ENCODE peak calls at places on chromosome 15, in nine cellular contexts. O is IMR-90, N is cardiac muscle cell, W is tibial artery, A is bronchial epithelial cell, S is foreskin fibroblast, I is H1, Z is neural progenitor cell, P is endothelial cell. X is an unnamed sample.

GRCh38 chr15:25790003-25790660 is 73.0 kb downstream of the ATP10A start:
- DNase-seq in O (peak; percentile 90), N (peak; percentile 81), W (peak; percentile 76), A (no peak), S (peak; percentile 95), I (no peak), Z (no peak), P (no peak), X (peak; percentile 80)

GRCh38 chr15:100809151-100809550 is 70.5 kb upstream of the ALDH1A3 start:
- DNase-seq in O (no peak), N (no peak), W (no peak), A (peak; percentile 68), S (peak; percentile 32), I (no peak), Z (no peak), P (no peak), X (no peak)

GRCh38 chr15:63504979-63505841 is 817 bp downstream of the USP3 start:
- DNase-seq in O (peak; percentile 51), N (peak; percentile 52), W (peak; percentile 58), A (peak; percentile 45), S (peak; percentile 73), I (peak; percentile 74), Z (peak; percentile 79), P (peak; percentile 50), X (peak; percentile 68)

GRCh38 chr15:89781055-89781454 is 4.9 kb downstream of the MESP2 start:
- DNase-seq in O (no peak), N (no peak), W (no peak), A (peak; percentile 58), S (peak; percentile 11), I (no peak), Z (no peak), P (no peak), X (peak; percentile 42)

GRCh38 chr15:73858062-73858461 is 15.3 kb upstream of the TBC1D21 start:
- DNase-seq in O (no peak), N (no peak), W (no peak), A (no peak), S (no peak), I (no peak), Z (no peak), P (no peak), X (no peak)

GRCh38 chr15:71106802-71107500 is 8.3 kb upstream of the THSD4 start:
- DNase-seq in O (no peak), N (no peak), W (no peak), A (peak; percentile 59), S (no peak), I (peak; percentile 28), Z (no peak), P (no peak), X (peak; percentile 6)

GRCh38 chr15:73826711-73827243 is 46.6 kb upstream of the TBC1D21 start:
- DNase-seq in O (no peak), N (no peak), W (no peak), A (peak; percentile 72), S (no peak), I (no peak), Z (no peak), P (no peak), X (no peak)

GRCh38 chr15:78200276-78200930 is 34.0 kb downstream of the ACSBG1 start:
- DNase-seq in O (no peak), N (no peak), W (no peak), A (no peak), S (no peak), I (peak; percentile 37), Z (no peak), P (no peak), X (no peak)

GRCh38 chr15:52291204-52291603 is 4.4 kb downstream of the MYO5C start:
- DNase-seq in O (no peak), N (no peak), W (no peak), A (no peak), S (no peak), I (peak; percentile 34), Z (no peak), P (no peak), X (no peak)

GRCh38 chr15:48582472-48583235 is 62.9 kb downstream of the FBN1 start:
- DNase-seq in O (peak; percentile 83), N (peak; percentile 97), W (no peak), A (peak; percentile 72), S (peak; percentile 39), I (no peak), Z (no peak), P (no peak), X (no peak)

GRCh38 chr15:78448441-78449219 is 10.6 kb downstream of the IREB2 start:
- DNase-seq in O (peak; percentile 20), N (no peak), W (no peak), A (peak; percentile 8), S (no peak), I (no peak), Z (no peak), P (no peak), X (no peak)

GRCh38 chr15:45635191-45635638 is 386 bp downstream of the SQOR start:
- DNase-seq in O (no peak), N (no peak), W (peak; percentile 68), A (no peak), S (peak; percentile 74), I (no peak), Z (peak; percentile 55), P (peak; percentile 49), X (peak; percentile 84)

GRCh38 chr15:37115538-37115937 is 15.2 kb upstream of the MEIS2 start:
- DNase-seq in O (no peak), N (no peak), W (no peak), A (no peak), S (no peak), I (no peak), Z (no peak), P (no peak), X (no peak)

DNA sequence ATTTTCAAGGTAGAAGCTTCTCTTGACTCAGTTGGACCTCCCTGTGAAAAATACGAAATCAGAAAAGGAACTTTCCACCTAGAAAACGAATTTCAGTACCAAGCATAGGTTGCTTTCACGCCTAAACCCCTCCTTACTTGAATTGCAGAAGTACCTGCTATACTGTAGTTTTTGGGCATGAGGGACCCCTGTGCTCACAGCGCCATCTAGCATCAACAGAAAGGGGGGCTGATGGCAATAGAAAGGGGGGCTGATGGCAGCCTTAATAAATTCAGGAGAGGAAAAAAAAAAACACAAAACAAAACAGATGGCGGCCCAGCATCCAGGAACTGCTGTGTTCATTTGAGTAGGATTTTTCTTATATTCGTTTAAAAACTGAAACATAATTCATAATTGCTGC is 96.7 kb downstream of the NPAP1 start:
- DNase-seq in O (no peak), N (no peak), W (no peak), A (no peak), S (no peak), I (no peak), Z (peak; percentile 67), P (no peak), X (no peak)
- TF ChIP-seq CTCF in O (no peak), N (no peak), W (no peak), A (no peak), S (no peak), I (peak; percentile 53), Z (peak; percentile 56), P (no peak), X (no peak)

GRCh38 chr15:81783076-81783475 is 262.7 kb downstream of the MEX3B start:
- DNase-seq in O (no peak), N (no peak), W (no peak), A (no peak), S (no peak), I (peak; percentile 8), Z (no peak), P (no peak), X (no peak)

GRCh38 chr15:81783586-81783985 is 262.2 kb downstream of the MEX3B start:
- DNase-seq in O (no peak), N (no peak), W (no peak), A (no peak), S (no peak), I (no peak), Z (no peak), P (no peak), X (no peak)

GRCh38 chr15:81784751-81785150 is 261.1 kb downstream of the MEX3B start:
- DNase-seq in O (no peak), N (no peak), W (no peak), A (no peak), S (no peak), I (peak; percentile 39), Z (no peak), P (no peak), X (no peak)

GRCh38 chr15:81779181-81779580 is 266.6 kb downstream of the MEX3B start:
- DNase-seq in O (no peak), N (no peak), W (no peak), A (no peak), S (no peak), I (no peak), Z (no peak), P (no peak), X (no peak)

DNA sequence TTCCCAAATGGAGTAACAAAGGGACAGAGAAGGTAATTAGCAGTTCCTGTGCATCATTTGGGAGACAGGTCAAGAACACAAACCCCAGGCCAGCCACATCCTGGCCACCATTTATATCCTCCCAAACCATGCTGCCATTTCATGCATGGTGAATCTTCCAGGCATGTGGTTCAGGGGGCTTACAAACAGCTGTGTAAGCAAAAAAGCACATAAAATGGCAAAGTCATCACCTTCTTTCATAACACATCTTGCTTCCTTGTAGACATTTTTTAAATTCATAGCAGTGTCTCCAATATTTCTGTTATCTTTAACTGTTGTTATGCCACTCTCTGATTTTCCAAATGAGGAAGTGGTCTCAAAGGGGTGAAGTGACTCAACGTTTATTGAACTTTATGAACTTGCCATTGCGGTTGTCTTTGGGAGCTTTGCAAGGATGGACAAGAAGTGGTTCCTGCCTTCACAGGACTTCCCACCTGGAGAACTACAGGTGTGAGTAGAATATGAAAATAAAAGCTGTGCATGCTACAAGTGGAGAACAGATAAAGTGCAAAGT is 264.4 kb downstream of the MEX3B start:
- DNase-seq in O (no peak), N (no peak), W (no peak), A (no peak), S (no peak), I (no peak), Z (no peak), P (no peak), X (no peak)
- TF ChIP-seq CTCF in O (no peak), N (no peak), W (no peak), A (no peak), S (no peak), I (no peak), Z (no peak), P (no peak), X (no peak)

DNA sequence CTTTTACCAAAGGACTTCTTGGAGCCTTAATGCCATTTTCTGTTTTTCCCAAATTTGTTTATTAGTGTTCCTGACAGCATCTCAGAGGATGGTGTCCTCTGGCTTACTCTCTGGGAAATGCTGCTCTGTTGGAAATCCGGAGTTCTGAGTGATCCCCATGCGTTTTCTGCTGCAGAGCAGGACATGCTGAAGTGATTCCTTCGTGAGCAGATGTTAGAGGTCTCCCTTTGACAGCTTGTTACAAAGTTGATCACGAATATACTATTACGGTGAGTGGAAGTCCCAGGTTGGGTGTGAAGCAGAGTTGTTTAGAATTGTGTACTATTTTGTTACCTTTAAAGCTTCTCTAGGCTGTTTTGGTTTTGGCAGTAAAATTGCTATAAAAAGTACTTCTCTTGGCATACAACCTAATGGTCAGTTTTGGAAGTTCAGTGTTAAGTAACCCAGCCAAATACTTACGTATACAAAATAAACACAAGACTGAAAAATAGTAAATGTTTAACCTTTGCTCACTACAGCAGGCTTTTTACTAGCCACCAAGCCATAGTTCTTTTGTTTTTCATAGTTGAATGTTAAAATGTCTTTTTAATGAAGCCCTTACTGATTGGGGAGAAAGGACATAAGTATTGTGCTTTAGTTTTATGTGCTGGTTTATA is 15.0 kb upstream of the GOLGA6L9 start:
- DNase-seq in O (peak; percentile 48), N (peak; percentile 3), W (no peak), A (no peak), S (peak; percentile 4), I (no peak), Z (no peak), P (no peak), X (no peak)
- TF ChIP-seq CTCF in O (no peak), N (no peak), W (no peak), A (no peak), S (no peak), I (no peak), Z (no peak), P (no peak), X (no peak)

GRCh38 chr15:66706225-66706732 is 4.2 kb downstream of the SMAD6 start:
- DNase-seq in O (peak; percentile 35), N (peak; percentile 71), W (no peak), A (no peak), S (peak; percentile 80), I (no peak), Z (peak; percentile 78), P (no peak), X (no peak)
- TF ChIP-seq CTCF in O (peak; percentile 53), N (peak; percentile 72), W (peak; percentile 13), A (peak; percentile 30), S (peak; percentile 56), I (peak; percentile 51), Z (peak; percentile 52), P (peak; percentile 39), X (no peak)

X was measured in activated CD8-positive, alpha-beta T cell treated with anti-CD3 and anti-CD28 coated beads for 36 hours.